ENCODE peak calls at places on chromosome 11, in five cellular contexts. H is A549, M is body of pancreas, O is cardiac muscle cell, I is fibroblast of lung. U is an unnamed sample. For H3K4me1, the result is how much of the 10 kb centered on the place peaks cover.

GRCh38 chr11:126969865-126970479 is 30.6 kb downstream of the KIRREL3 start:
- DNase-seq in M (no peak), H (peak), O (peak), I (peak), U (no peak)

GRCh38 chr11:82701847-82702520 is 31.7 kb downstream of the FAM181B start:
- DNase-seq in I (peak), O (peak), H (peak), M (peak), U (no peak)

GRCh38 chr11:117271208-117271607 is 19.9 kb upstream of the BACE1-AS start:
- DNase-seq in I (no peak), M (no peak), H (no peak), O (no peak), U (no peak)

GRCh38 chr11:98729118-98729517 is 291.6 kb upstream of the CNTN5 start:
- DNase-seq in M (no peak), H (no peak), O (no peak), I (no peak), U (no peak)

GRCh38 chr11:69636512-69636866 is 4.5 kb upstream of the CCND1 start:
- DNase-seq in M (peak), H (peak), O (peak), I (peak), U (peak)

GRCh38 chr11:32034680-32035079 is 56.2 kb upstream of the RCN1 start:
- DNase-seq in O (peak), M (no peak), I (peak), H (no peak), U (no peak)

GRCh38 chr11:61698173-61698965 is 18.2 kb downstream of the DAGLA start:
- DNase-seq in O (no peak), I (no peak), H (no peak), M (peak), U (no peak)

GRCh38 chr11:122998727-122999370 is 17.2 kb upstream of the BSX start:
- DNase-seq in O (no peak), H (no peak), M (no peak), I (peak), U (no peak)

GRCh38 chr11:72780291-72781062 is 13.4 kb downstream of the STARD10 start:
- DNase-seq in H (no peak), I (no peak), M (no peak), O (no peak), U (no peak)

GRCh38 chr11:45285289-45285828 is 782 bp downstream of the SYT13 start:
- DNase-seq in H (no peak), O (no peak), M (no peak), I (no peak), U (no peak)

GRCh38 chr11:44243633-44244343 is 66.2 kb downstream of the ALX4 start:
- DNase-seq in I (peak), M (no peak), H (peak), O (peak), U (no peak)

GRCh38 chr11:73236205-73236765 is 18.2 kb downstream of the P2RY2 start:
- DNase-seq in M (no peak), O (no peak), I (no peak), H (no peak), U (peak)

GRCh38 chr11:71096751-71097388 is 155.5 kb downstream of the SHANK2 start:
- DNase-seq in O (no peak), I (no peak), H (no peak), M (no peak), U (no peak)

GRCh38 chr11:84837402-84838069 is 789.6 kb downstream of the DLG2 start:
- DNase-seq in H (no peak), O (no peak), M (no peak), I (no peak), U (no peak)

GRCh38 chr11:7252683-7253213 is 1.0 kb downstream of the SYT9 start:
- DNase-seq in O (no peak), M (peak), I (no peak), H (no peak), U (peak)

GRCh38 chr11:91005458-91005857 is 782.6 kb upstream of the CHORDC1 start:
- DNase-seq in I (no peak), M (no peak), H (no peak), O (no peak), U (no peak)

GRCh38 chr11:57427692-57428082 is 766 bp upstream of the SLC43A3 start:
- DNase-seq in M (peak), O (peak), H (no peak), I (peak), U (no peak)
- H3K4me3 ChIP-seq in M (no peak), O (no peak), H (no peak), I (no peak), U (no peak)

GRCh38 chr11:15764948-15765347 is 591.4 kb downstream of the SOX6 start:
- DNase-seq in H (no peak), M (peak), I (no peak), O (no peak), U (no peak)
- H3K27ac ChIP-seq in H (no peak), M (peak), I (no peak), O (no peak), U (peak)

GRCh38 chr11:107565219-107565937 is at the start of gene ALKBH8:
- DNase-seq in I (peak), M (peak), O (peak), H (peak), U (peak)

GRCh38 chr11:107562647-107563208 is 2.8 kb downstream of the ALKBH8 start:
- DNase-seq in O (peak), H (peak), M (no peak), I (peak), U (no peak)

GRCh38 chr11:107566569-107566968 is 1.0 kb upstream of the ALKBH8 start:
- DNase-seq in M (no peak), I (no peak), H (no peak), O (no peak), U (no peak)

GRCh38 chr11:107563702-107564101 is 1.8 kb downstream of the ALKBH8 start:
- DNase-seq in O (peak), M (peak), I (peak), H (peak), U (no peak)

DNA sequence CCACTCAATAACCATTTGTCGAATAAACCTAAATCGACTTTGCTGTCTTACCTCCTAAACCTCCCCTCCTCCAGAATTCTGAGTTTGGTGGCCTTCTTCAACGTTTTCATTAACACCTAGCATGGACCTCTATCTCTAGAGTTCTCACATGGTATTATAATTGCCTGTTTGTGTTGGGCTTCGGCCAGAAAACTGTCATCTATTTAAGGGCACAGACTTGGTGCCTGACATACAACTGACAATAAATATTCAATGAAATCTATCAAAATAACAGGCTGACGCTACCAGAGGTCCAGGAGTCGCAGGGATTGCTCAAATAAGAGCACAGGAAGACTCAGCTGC is 687 bp downstream of the ALKBH8 start:
- DNase-seq in I (no peak), O (no peak), M (no peak), H (no peak), U (no peak)
- H3K4me1 ChIP-seq in I (under half), O (under half), M (under half), H (under half), U (under half)

DNA sequence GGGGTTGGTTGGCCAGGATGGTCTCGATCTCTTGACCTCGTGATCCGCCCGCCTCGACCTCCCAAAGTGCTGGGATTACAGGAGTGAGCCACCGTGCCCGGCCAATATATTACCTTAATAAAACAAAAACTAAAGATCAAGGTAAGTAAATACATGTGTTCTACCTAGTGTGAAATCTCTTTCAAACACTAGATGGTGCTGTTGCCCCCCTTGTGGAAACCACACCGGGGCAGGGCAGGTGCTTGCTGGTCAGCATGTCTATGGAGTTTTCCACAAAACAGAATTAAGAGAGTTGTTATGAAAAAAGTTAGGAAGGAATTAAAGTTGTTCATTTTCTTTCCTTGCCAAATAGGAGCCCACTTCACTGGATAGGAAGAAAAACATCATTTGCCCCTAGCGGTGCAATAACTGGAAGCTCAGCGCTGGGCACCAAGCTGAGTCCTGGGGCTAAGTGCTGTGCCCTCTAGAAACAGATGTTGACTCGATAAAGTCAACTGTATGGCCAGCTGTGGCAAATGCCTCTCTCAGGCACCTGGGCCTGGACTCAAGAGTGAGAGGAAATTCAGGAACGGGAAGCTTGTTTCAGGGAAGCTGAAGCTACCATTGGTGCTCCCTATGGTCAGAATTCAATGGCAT is 6.3 kb upstream of the KCNJ5 start:
- DNase-seq in I (peak), M (peak), O (peak), H (peak), U (no peak)
- H3K4me3 ChIP-seq in I (no peak), M (no peak), O (no peak), H (no peak), U (no peak)

GRCh38 chr11:112042161-112042960 is 17.2 kb downstream of the DLAT start:
- DNase-seq in I (peak), H (no peak), M (no peak), O (peak), U (no peak)

GRCh38 chr11:112037527-112037926 is 12.3 kb downstream of the DLAT start:
- DNase-seq in O (no peak), M (no peak), I (no peak), H (no peak), U (no peak)

GRCh38 chr11:112044961-112045360 is 19.8 kb downstream of the DLAT start:
- DNase-seq in H (no peak), M (peak), I (no peak), O (no peak), U (no peak)

DNA sequence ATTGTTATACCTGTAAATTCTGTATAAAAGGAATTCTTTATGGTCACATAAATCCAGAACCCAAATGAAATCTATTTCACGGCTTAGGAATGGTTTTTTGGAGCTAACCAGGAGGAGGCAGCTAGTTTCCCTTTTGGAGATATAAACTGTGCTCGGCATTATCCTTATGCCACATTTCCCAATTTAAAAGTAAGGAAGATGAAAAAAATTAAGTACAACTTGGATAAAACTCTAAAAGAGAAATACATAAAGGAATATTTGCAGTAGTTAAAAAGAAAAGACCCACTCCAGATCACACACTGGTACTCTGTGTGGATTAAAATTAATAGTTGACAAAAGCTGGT is 17.7 kb downstream of the DLAT start:
- DNase-seq in O (no peak), M (no peak), H (no peak), I (no peak), U (no peak)
- H3K27ac ChIP-seq in O (peak), M (no peak), H (no peak), I (no peak), U (no peak)

GRCh38 chr11:106503901-106504300 is 426.4 kb downstream of the AASDHPPT start:
- DNase-seq in H (no peak), O (peak), I (peak), M (no peak), U (no peak)

GRCh38 chr11:106507645-106508306 is 430.3 kb downstream of the AASDHPPT start:
- DNase-seq in O (no peak), H (no peak), I (no peak), M (no peak), U (no peak)
- H3K4me1 ChIP-seq in O (under half), H (under half), I (under half), M (under half), U (under half)

DNA sequence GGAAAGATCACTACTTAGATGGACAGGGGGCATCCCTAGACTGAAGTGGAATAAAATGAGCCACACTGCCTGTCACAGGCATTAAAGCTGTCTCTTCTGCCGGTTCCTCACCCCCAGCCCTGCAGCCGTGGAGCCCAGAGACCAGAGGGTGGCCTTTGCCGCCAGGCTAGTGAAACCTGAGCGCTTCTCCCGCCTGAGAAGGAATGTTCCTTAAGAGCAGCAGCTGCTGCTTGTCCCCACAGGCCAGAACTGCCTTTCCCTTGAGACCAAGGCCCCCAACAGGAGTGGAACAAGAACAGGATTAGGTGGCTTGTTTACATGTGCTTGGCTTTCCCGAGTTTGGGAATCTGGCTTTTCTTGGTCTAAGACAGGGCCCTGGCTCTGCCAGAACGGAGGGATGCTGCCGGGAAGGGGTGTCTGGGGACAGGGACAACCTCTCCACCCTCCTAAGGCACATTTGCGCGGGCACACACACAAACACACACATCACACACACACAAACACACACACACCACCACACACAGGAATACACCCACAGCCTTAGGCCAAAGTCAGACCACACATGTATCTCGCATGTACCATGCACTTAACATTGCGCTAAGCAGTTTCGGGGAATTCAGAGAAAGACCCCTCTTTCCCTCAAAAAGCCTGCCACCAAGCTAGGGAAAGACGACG is 91.8 kb downstream of the FEZ1 start:
- DNase-seq in H (no peak), M (no peak), I (no peak), O (no peak), U (no peak)
- H3K4me3 ChIP-seq in H (no peak), M (no peak), I (no peak), O (no peak), U (no peak)

GRCh38 chr11:67033661-67034166 is 10.8 kb downstream of the SYT12 start:
- DNase-seq in H (no peak), M (no peak), O (peak), I (peak), U (no peak)
- H3K27ac ChIP-seq in H (peak), M (no peak), O (no peak), I (peak), U (no peak)